ENCODE peak calls at places on chromosomes 5 and 9, in nine cellular contexts. One of them, this sample, is unnamed.

GRCh38 chr5:93246093-93246855 is 334.7 kb downstream of the NR2F1-AS1 start:
- DNase-seq in posterior cingulate gyrus: no peak
- DNase-seq in GM12892: no peak
- DNase-seq in NCI-H460: no peak
- DNase-seq in C1 segment of cervical spinal cord: no peak
- DNase-seq in endothelial cell: no peak
- DNase-seq in heart right ventricle: no peak
- DNase-seq in dorsolateral prefrontal cortex: no peak
- DNase-seq in HFFc6: no peak
- DNase-seq in this sample: peak

GRCh38 chr5:130126748-130127147 is 222.5 kb downstream of the CHSY3 start:
- DNase-seq in C1 segment of cervical spinal cord: no peak
- DNase-seq in NCI-H460: no peak
- DNase-seq in posterior cingulate gyrus: no peak
- DNase-seq in GM12892: no peak
- DNase-seq in dorsolateral prefrontal cortex: no peak
- DNase-seq in HFFc6: no peak
- DNase-seq in endothelial cell: no peak
- DNase-seq in heart right ventricle: no peak
- DNase-seq in this sample: peak

GRCh38 chr9:93209576-93210323 is 25.8 kb downstream of the WNK2 start:
- DNase-seq in heart right ventricle: no peak
- DNase-seq in C1 segment of cervical spinal cord: no peak
- DNase-seq in HFFc6: no peak
- DNase-seq in NCI-H460: no peak
- DNase-seq in GM12892: no peak
- DNase-seq in endothelial cell: no peak
- DNase-seq in posterior cingulate gyrus: no peak
- DNase-seq in dorsolateral prefrontal cortex: no peak
- DNase-seq in this sample: no peak

GRCh38 chr5:52988335-52989024 is 672 bp upstream of the ITGA2 start:
- DNase-seq in endothelial cell: no peak
- DNase-seq in heart right ventricle: no peak
- DNase-seq in C1 segment of cervical spinal cord: no peak
- DNase-seq in posterior cingulate gyrus: no peak
- DNase-seq in GM12892: no peak
- DNase-seq in dorsolateral prefrontal cortex: no peak
- DNase-seq in NCI-H460: no peak
- DNase-seq in HFFc6: no peak
- DNase-seq in this sample: no peak

GRCh38 chr5:124735169-124735858 is 11.1 kb downstream of the ZNF608 start:
- DNase-seq in heart right ventricle: no peak
- DNase-seq in HFFc6: peak
- DNase-seq in C1 segment of cervical spinal cord: no peak
- DNase-seq in GM12892: no peak
- DNase-seq in NCI-H460: no peak
- DNase-seq in endothelial cell: peak
- DNase-seq in dorsolateral prefrontal cortex: peak
- DNase-seq in posterior cingulate gyrus: no peak
- DNase-seq in this sample: peak

GRCh38 chr5:132807163-132807838 is 5.8 kb upstream of the SOWAHA start:
- DNase-seq in NCI-H460: no peak
- DNase-seq in C1 segment of cervical spinal cord: peak
- DNase-seq in heart right ventricle: no peak
- DNase-seq in endothelial cell: peak
- DNase-seq in HFFc6: no peak
- DNase-seq in posterior cingulate gyrus: peak
- DNase-seq in GM12892: no peak
- DNase-seq in dorsolateral prefrontal cortex: no peak
- DNase-seq in this sample: peak

GRCh38 chr9:13557724-13558123 is 278.2 kb upstream of the MPDZ start:
- DNase-seq in dorsolateral prefrontal cortex: no peak
- DNase-seq in heart right ventricle: no peak
- DNase-seq in NCI-H460: no peak
- DNase-seq in HFFc6: no peak
- DNase-seq in C1 segment of cervical spinal cord: no peak
- DNase-seq in endothelial cell: no peak
- DNase-seq in posterior cingulate gyrus: no peak
- DNase-seq in GM12892: no peak
- DNase-seq in this sample: no peak

GRCh38 chr9:122370869-122371467 is at the start of gene PTGS1:
- DNase-seq in C1 segment of cervical spinal cord: no peak
- DNase-seq in endothelial cell: peak
- DNase-seq in dorsolateral prefrontal cortex: no peak
- DNase-seq in heart right ventricle: peak
- DNase-seq in HFFc6: no peak
- DNase-seq in GM12892: peak
- DNase-seq in NCI-H460: no peak
- DNase-seq in posterior cingulate gyrus: no peak
- DNase-seq in this sample: peak

GRCh38 chr5:142618125-142618524 is 67.8 kb downstream of the FGF1 start:
- DNase-seq in heart right ventricle: peak
- DNase-seq in dorsolateral prefrontal cortex: no peak
- DNase-seq in HFFc6: peak
- DNase-seq in NCI-H460: no peak
- DNase-seq in posterior cingulate gyrus: no peak
- DNase-seq in endothelial cell: no peak
- DNase-seq in GM12892: no peak
- DNase-seq in C1 segment of cervical spinal cord: no peak
- DNase-seq in this sample: peak

GRCh38 chr9:72978724-72979123 is 25.9 kb upstream of the ALDH1A1 start:
- DNase-seq in GM12892: no peak
- DNase-seq in HFFc6: peak
- DNase-seq in posterior cingulate gyrus: no peak
- DNase-seq in NCI-H460: no peak
- DNase-seq in heart right ventricle: no peak
- DNase-seq in C1 segment of cervical spinal cord: no peak
- DNase-seq in endothelial cell: no peak
- DNase-seq in dorsolateral prefrontal cortex: no peak
- DNase-seq in this sample: peak

GRCh38 chr5:121525731-121526130 is 326.0 kb upstream of the FTMT start:
- DNase-seq in NCI-H460: no peak
- DNase-seq in C1 segment of cervical spinal cord: no peak
- DNase-seq in posterior cingulate gyrus: no peak
- DNase-seq in dorsolateral prefrontal cortex: no peak
- DNase-seq in GM12892: no peak
- DNase-seq in endothelial cell: no peak
- DNase-seq in HFFc6: no peak
- DNase-seq in heart right ventricle: no peak
- DNase-seq in this sample: no peak

GRCh38 chr9:83583151-83584014 is 39.6 kb upstream of the IDNK start:
- DNase-seq in heart right ventricle: peak
- DNase-seq in posterior cingulate gyrus: no peak
- DNase-seq in NCI-H460: peak
- DNase-seq in C1 segment of cervical spinal cord: no peak
- DNase-seq in dorsolateral prefrontal cortex: peak
- DNase-seq in HFFc6: peak
- DNase-seq in endothelial cell: peak
- DNase-seq in GM12892: peak
- DNase-seq in this sample: peak

GRCh38 chr5:137341831-137342230 is 157.3 kb downstream of the SPOCK1 start:
- DNase-seq in endothelial cell: no peak
- DNase-seq in posterior cingulate gyrus: no peak
- DNase-seq in NCI-H460: no peak
- DNase-seq in dorsolateral prefrontal cortex: no peak
- DNase-seq in heart right ventricle: no peak
- DNase-seq in C1 segment of cervical spinal cord: no peak
- DNase-seq in GM12892: no peak
- DNase-seq in HFFc6: no peak
- DNase-seq in this sample: no peak

GRCh38 chr5:133610489-133611356 is 1.6 kb downstream of the FSTL4 start:
- DNase-seq in HFFc6: no peak
- DNase-seq in endothelial cell: peak
- DNase-seq in C1 segment of cervical spinal cord: peak
- DNase-seq in dorsolateral prefrontal cortex: peak
- DNase-seq in NCI-H460: peak
- DNase-seq in heart right ventricle: peak
- DNase-seq in posterior cingulate gyrus: peak
- DNase-seq in GM12892: peak
- DNase-seq in this sample: peak

GRCh38 chr9:13690595-13690994 is 411.1 kb upstream of the MPDZ start:
- DNase-seq in endothelial cell: no peak
- DNase-seq in GM12892: no peak
- DNase-seq in heart right ventricle: no peak
- DNase-seq in posterior cingulate gyrus: no peak
- DNase-seq in NCI-H460: no peak
- DNase-seq in dorsolateral prefrontal cortex: no peak
- DNase-seq in C1 segment of cervical spinal cord: no peak
- DNase-seq in HFFc6: no peak
- DNase-seq in this sample: no peak

GRCh38 chr5:3023678-3024077 is 272.2 kb upstream of the IRX2 start:
- DNase-seq in NCI-H460: no peak
- DNase-seq in posterior cingulate gyrus: no peak
- DNase-seq in dorsolateral prefrontal cortex: no peak
- DNase-seq in GM12892: no peak
- DNase-seq in C1 segment of cervical spinal cord: no peak
- DNase-seq in endothelial cell: no peak
- DNase-seq in HFFc6: no peak
- DNase-seq in heart right ventricle: no peak
- DNase-seq in this sample: no peak

GRCh38 chr9:122200960-122201635 is 27.7 kb downstream of the LHX6 start:
- DNase-seq in NCI-H460: no peak
- DNase-seq in posterior cingulate gyrus: no peak
- DNase-seq in GM12892: no peak
- DNase-seq in endothelial cell: no peak
- DNase-seq in dorsolateral prefrontal cortex: no peak
- DNase-seq in C1 segment of cervical spinal cord: no peak
- DNase-seq in HFFc6: peak
- DNase-seq in heart right ventricle: no peak
- DNase-seq in this sample: peak